ENCODE peak calls at places on chromosomes 7 and 10, in nine cellular contexts. T, Q, L, E, D, C, V, G and W are unnamed samples.
A peak's percentile ranks its signal among the peaks of the same experiment; 100 is the strongest.

GRCh38 chr7:130368347-130368746 is 11.9 kb upstream of the CPA1 start:
- DNase-seq in T (no peak), Q (no peak), L (no peak), E (no peak), D (no peak), C (no peak), V (no peak), G (no peak), W (no peak)

GRCh38 chr10:69466689-69467088 is 15.4 kb downstream of the TSPAN15 start:
- DNase-seq in T (no peak), Q (no peak), L (no peak), E (no peak), D (peak; percentile 49), C (no peak), V (no peak), G (no peak), W (no peak)

GRCh38 chr10:100882681-100883321 is 30.0 kb upstream of the SLF2 start:
- DNase-seq in T (no peak), Q (peak; percentile 57), L (no peak), E (peak; percentile 83), D (no peak), C (no peak), V (peak; percentile 85), G (no peak), W (peak; percentile 10)

GRCh38 chr10:26857991-26858706 is 2.6 kb downstream of the ABI1 start:
- DNase-seq in T (no peak), Q (no peak), L (no peak), E (peak; percentile 30), D (no peak), C (no peak), V (peak; percentile 39), G (no peak), W (no peak)

GRCh38 chr10:70092389-70092718 is 39.7 kb downstream of the MACROH2A2 start:
- DNase-seq in T (no peak), Q (no peak), L (no peak), E (no peak), D (no peak), C (no peak), V (no peak), G (no peak), W (no peak)

GRCh38 chr10:126684171-126684745 is 13.8 kb upstream of the C10orf90 start:
- DNase-seq in T (no peak), Q (no peak), L (no peak), E (no peak), D (no peak), C (no peak), V (peak; percentile 77), G (no peak), W (no peak)

GRCh38 chr7:81687062-81687461 is 82.8 kb downstream of the HGF start:
- DNase-seq in T (no peak), Q (no peak), L (no peak), E (no peak), D (no peak), C (no peak), V (no peak), G (no peak), W (no peak)

GRCh38 chr7:103425177-103425576 is 20.8 kb downstream of the SLC26A5 start:
- DNase-seq in T (no peak), Q (no peak), L (no peak), E (no peak), D (no peak), C (no peak), V (no peak), G (no peak), W (no peak)

GRCh38 chr7:131895541-131896173 is 339.2 kb upstream of the PODXL start:
- DNase-seq in T (no peak), Q (no peak), L (no peak), E (peak; percentile 83), D (no peak), C (no peak), V (peak; percentile 82), G (no peak), W (peak; percentile 79)

GRCh38 chr7:3910041-3910440 is 609.0 kb downstream of the SDK1 start:
- DNase-seq in T (no peak), Q (no peak), L (no peak), E (no peak), D (peak; percentile 63), C (no peak), V (no peak), G (peak; percentile 56), W (no peak)

GRCh38 chr10:67602268-67602950 is 93.6 kb downstream of the CTNNA3 start:
- DNase-seq in T (no peak), Q (no peak), L (no peak), E (peak; percentile 90), D (no peak), C (no peak), V (peak; percentile 70), G (no peak), W (peak; percentile 88)

GRCh38 chr7:127245582-127245981 is 7.2 kb downstream of the GRM8 start:
- DNase-seq in T (no peak), Q (no peak), L (no peak), E (no peak), D (no peak), C (no peak), V (no peak), G (no peak), W (no peak)

DNA sequence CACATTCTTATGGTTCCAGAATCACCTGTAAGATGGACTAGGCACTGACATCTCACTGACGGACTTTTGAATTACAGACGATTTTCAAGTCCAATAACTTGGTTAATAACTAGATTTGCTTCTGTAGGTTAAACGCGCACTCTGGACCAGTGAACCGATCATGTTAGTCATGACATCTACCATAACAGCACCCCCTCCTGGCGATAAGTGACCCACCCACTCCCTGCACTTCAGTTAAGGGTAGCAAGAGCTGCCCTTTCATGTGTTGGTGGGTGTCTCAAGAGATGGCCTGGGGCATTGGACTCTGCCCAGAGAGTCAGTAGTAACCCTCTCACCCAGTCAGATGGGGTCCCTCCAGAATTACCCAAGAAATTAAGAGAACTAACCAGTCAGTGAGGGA is 12.9 kb downstream of the GRM8 start:
- DNase-seq in T (no peak), Q (no peak), L (no peak), E (no peak), D (no peak), C (no peak), V (no peak), G (peak; percentile 36), W (no peak)
- TF ChIP-seq CTCF in T (no peak), Q (no peak), L (no peak), E (no peak), D (peak; percentile 12), C (peak; percentile 9), V (peak; percentile 13), G (peak; percentile 52), W (peak; percentile 32)

DNA sequence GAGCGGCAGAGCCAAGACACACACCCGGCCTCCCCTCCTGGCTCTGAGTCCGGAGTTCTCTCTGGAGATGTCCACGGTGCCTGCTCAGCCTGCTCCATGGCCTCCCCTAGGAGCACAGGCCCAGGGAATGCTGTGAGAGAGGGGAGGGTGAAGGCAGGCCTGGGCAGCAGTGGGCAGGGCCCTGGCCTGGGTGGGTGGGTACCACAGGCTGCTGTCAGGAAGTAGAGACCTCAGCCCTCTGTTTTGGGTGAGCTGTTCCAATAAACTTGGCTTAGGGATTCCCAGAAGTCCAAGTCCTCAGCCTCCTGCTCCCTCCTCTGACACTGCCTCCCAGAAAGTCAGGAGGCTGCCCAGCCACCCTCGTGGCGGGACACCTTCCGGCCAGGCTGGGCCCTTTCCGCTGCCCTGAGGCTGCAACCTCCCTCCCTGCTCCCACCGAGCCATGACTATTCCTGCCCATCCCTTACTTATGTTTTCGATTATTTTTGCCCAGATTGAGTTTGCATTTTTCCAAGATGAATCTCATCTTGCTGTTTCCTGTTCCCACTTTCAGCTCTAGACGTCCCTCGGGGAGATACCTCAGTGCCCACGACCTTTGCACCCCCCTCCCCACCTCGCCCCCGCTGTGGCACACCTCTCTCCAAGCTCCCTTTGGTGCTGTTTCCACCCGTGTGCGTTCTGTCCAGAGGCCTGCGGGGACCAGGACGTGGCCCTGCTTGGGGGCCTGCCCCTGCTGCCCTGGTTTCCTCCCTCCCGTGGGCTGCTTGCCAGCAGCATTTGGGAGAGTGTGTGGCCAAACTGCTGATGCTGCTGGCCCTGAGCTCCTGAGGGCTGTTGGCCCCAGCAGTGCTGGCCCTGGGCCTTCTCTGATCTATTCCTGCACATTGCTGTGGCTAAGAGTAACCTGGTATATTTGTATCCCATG is 5.8 kb upstream of the POLM start:
- DNase-seq in T (no peak), Q (peak; percentile 89), L (no peak), E (peak; percentile 75), D (no peak), C (no peak), V (peak; percentile 96), G (no peak), W (no peak)
- H3K4me3 ChIP-seq in T (no peak overlapping the region), Q (no peak overlapping the region), L (no peak overlapping the region), E (no peak overlapping the region), D (no peak overlapping the region), C (no peak overlapping the region), V (no peak overlapping the region), G (no peak overlapping the region), W (no peak overlapping the region)

DNA sequence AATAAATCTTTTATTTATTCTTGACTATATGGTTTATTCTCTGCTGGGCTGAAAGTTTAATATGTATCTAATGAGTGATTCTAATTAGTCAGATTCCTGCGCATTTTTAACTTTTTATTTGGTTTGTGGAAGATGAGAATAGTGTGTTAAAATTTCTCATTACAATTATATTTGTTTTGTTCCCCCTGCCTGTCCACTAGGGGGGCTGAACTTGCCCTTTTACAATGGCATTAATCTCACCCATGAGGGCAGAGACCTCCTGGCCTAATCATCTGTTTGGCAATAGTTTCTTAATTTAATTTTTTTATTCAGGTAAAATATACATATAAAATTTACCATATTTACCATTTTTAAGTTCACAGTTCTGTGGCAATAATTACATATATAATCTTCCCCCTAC is 278.5 kb upstream of the NPY start:
- DNase-seq in T (no peak), Q (no peak), L (no peak), E (no peak), D (no peak), C (no peak), V (no peak), G (no peak), W (no peak)
- TF ChIP-seq CTCF in T (no peak), Q (no peak), L (no peak), E (no peak), D (no peak), C (no peak), V (no peak), G (peak; percentile 18), W (no peak)

GRCh38 chr7:95394370-95394769 is 1.8 kb downstream of the PON3 start:
- DNase-seq in T (no peak), Q (no peak), L (no peak), E (no peak), D (no peak), C (no peak), V (no peak), G (no peak), W (no peak)

GRCh38 chr7:95397381-95397780 is 1.2 kb upstream of the PON3 start:
- DNase-seq in T (no peak), Q (no peak), L (no peak), E (no peak), D (no peak), C (no peak), V (no peak), G (no peak), W (no peak)

GRCh38 chr7:95398155-95398940 is 2.2 kb upstream of the PON3 start:
- DNase-seq in T (no peak), Q (no peak), L (no peak), E (no peak), D (no peak), C (no peak), V (no peak), G (no peak), W (no peak)

GRCh38 chr7:95395755-95396135 is 430 bp downstream of the PON3 start:
- DNase-seq in T (no peak), Q (no peak), L (no peak), E (no peak), D (no peak), C (no peak), V (no peak), G (no peak), W (no peak)

GRCh38 chr7:95396136-95397032 is at the start of gene PON3:
- DNase-seq in T (no peak), Q (peak; percentile 49), L (peak; percentile 92), E (no peak), D (no peak), C (no peak), V (no peak), G (no peak), W (no peak)
- H3K4me3 ChIP-seq in T (peak within 1 kb of the TSS; percentile 47), Q (peak within 1 kb of the TSS; percentile 44), L (peak within 1 kb of the TSS; percentile 62), E (peak within 1 kb of the TSS; percentile 46), D (peak within 1 kb of the TSS; percentile 58), C (peak within 1 kb of the TSS; percentile 26), V (peak within 1 kb of the TSS; percentile 47), G (no peak within 1 kb of the TSS), W (peak within 1 kb of the TSS; percentile 36)